ENCODE peak calls at places on chromosome 10, in seven cellular contexts. E is GM12892, O is HepG2, A is K562, J is SK-N-SH, P is GM12878, B is H1. R is an unnamed sample.

GRCh38 chr10:7365029-7365750 is 45.6 kb downstream of the SFMBT2 start:
- DNase-seq in B (no peak), J (no peak), E (no peak), O (no peak), P (no peak), A (no peak), R (no peak)

GRCh38 chr10:1115262-1115955 is 59.2 kb downstream of the WDR37 start:
- DNase-seq in E (no peak), P (no peak), O (no peak), A (no peak), J (no peak), B (no peak), R (no peak)

GRCh38 chr10:128130051-128130450 is 3.8 kb upstream of the MKI67 start:
- DNase-seq in E (no peak), P (no peak), A (no peak), O (peak), J (no peak), B (no peak), R (no peak)

GRCh38 chr10:131898061-131898460 is 2.7 kb upstream of the PPP2R2D start:
- DNase-seq in J (no peak), E (no peak), B (no peak), O (no peak), P (no peak), A (no peak), R (no peak)

GRCh38 chr10:47311193-47311899 is 10.9 kb upstream of the GDF2 start:
- DNase-seq in J (no peak), O (no peak), P (no peak), B (no peak), A (peak), E (no peak), R (no peak)

GRCh38 chr10:132516771-132517725 is 20.5 kb upstream of the INPP5A start:
- DNase-seq in O (peak), A (peak), B (peak), E (no peak), J (peak), P (no peak), R (no peak)

GRCh38 chr10:81848931-81849330 is 26.1 kb upstream of the NRG3 start:
- DNase-seq in P (no peak), A (no peak), E (no peak), J (no peak), B (no peak), O (no peak), R (no peak)

GRCh38 chr10:21265622-21266021 is 259.9 kb downstream of the SKIDA1 start:
- DNase-seq in P (no peak), O (peak), A (no peak), B (no peak), J (no peak), E (no peak), R (no peak)

GRCh38 chr10:31620236-31621151 is 301.5 kb downstream of the ZEB1 start:
- DNase-seq in P (no peak), E (no peak), J (no peak), A (peak), B (peak), O (no peak), R (no peak)

GRCh38 chr10:97081621-97082235 is 104.0 kb downstream of the SLIT1 start:
- DNase-seq in J (no peak), P (no peak), E (peak), O (peak), B (peak), A (peak), R (peak)

GRCh38 chr10:132139526-132139925 is 47.2 kb upstream of the DPYSL4 start:
- DNase-seq in A (no peak), P (no peak), E (no peak), J (no peak), O (no peak), B (no peak), R (no peak)

GRCh38 chr10:8189458-8189857 is 135.0 kb downstream of the GATA3 start:
- DNase-seq in E (no peak), P (no peak), B (no peak), O (no peak), J (no peak), A (no peak), R (no peak)

GRCh38 chr10:58508316-58508715 is 4.4 kb upstream of the BICC1 start:
- DNase-seq in O (no peak), B (no peak), E (no peak), P (no peak), A (no peak), J (no peak), R (no peak)

GRCh38 chr10:82072124-82072523 is 197.1 kb downstream of the NRG3 start:
- DNase-seq in O (no peak), A (no peak), J (no peak), B (no peak), P (no peak), E (no peak), R (no peak)

GRCh38 chr10:36269222-36269621 is 627.1 kb upstream of the FZD8 start:
- DNase-seq in A (no peak), E (no peak), P (no peak), J (no peak), B (no peak), O (no peak), R (no peak)

GRCh38 chr10:28072573-28072972 is 73.7 kb upstream of the ODAD2 start:
- DNase-seq in J (no peak), A (no peak), O (no peak), E (no peak), P (no peak), B (no peak), R (no peak)

GRCh38 chr10:80154978-80155695 is 22.6 kb downstream of the PLAC9 start:
- DNase-seq in B (no peak), P (no peak), E (no peak), A (no peak), J (no peak), O (no peak), R (no peak)

GRCh38 chr10:95788830-95789229 is 32.9 kb downstream of the ENTPD1 start:
- DNase-seq in P (no peak), E (no peak), B (no peak), A (no peak), O (no peak), J (no peak), R (no peak)

GRCh38 chr10:116721048-116721897 is 21.1 kb downstream of the HSPA12A start:
- DNase-seq in O (peak), P (no peak), E (no peak), B (no peak), J (no peak), A (no peak), R (no peak)

GRCh38 chr10:73717564-73717963 is 19.7 kb upstream of the AGAP5 start:
- DNase-seq in O (no peak), A (no peak), J (no peak), P (peak), E (no peak), B (no peak), R (no peak)

GRCh38 chr10:132867801-132868644 is 74.3 kb downstream of the CFAP46 start:
- DNase-seq in A (no peak), E (no peak), J (no peak), B (no peak), O (no peak), P (no peak), R (no peak)

GRCh38 chr10:110378533-110379108 is 73.9 kb upstream of the SMNDC1 start:
- DNase-seq in J (no peak), B (no peak), O (no peak), A (peak), E (no peak), P (no peak), R (no peak)

DNA sequence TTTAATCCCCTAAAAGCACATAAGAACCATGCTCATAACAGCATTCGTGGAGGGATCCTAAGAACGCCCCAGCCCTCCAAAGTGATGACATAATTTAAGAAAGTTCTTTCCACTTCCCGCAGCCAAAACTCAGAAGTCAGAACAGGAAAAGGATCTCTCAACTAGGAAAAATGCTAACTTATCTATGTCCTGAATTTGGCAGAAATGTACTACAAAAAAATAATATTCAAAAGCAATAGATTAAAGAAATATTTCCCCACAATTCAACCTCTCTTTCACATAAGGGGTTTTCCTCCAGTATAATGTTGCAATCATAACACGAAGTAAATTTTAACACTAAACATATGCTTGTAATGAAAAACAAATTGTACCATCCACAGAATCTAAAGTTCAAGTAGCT is 23.0 kb downstream of the ASB13 start:
- DNase-seq in E (no peak), O (no peak), A (no peak), J (no peak), P (no peak), B (no peak), R (no peak)
- TF ChIP-seq POLR2AphosphoS5 in E (no peak), O (no peak), A (no peak), J (no peak), P (no peak), B (no peak), R (no peak)

GRCh38 chr10:50794490-50794889 is 54.8 kb downstream of the ASAH2B start:
- DNase-seq in O (no peak), E (no peak), J (no peak), A (no peak), P (no peak), B (no peak), R (no peak)

DNA sequence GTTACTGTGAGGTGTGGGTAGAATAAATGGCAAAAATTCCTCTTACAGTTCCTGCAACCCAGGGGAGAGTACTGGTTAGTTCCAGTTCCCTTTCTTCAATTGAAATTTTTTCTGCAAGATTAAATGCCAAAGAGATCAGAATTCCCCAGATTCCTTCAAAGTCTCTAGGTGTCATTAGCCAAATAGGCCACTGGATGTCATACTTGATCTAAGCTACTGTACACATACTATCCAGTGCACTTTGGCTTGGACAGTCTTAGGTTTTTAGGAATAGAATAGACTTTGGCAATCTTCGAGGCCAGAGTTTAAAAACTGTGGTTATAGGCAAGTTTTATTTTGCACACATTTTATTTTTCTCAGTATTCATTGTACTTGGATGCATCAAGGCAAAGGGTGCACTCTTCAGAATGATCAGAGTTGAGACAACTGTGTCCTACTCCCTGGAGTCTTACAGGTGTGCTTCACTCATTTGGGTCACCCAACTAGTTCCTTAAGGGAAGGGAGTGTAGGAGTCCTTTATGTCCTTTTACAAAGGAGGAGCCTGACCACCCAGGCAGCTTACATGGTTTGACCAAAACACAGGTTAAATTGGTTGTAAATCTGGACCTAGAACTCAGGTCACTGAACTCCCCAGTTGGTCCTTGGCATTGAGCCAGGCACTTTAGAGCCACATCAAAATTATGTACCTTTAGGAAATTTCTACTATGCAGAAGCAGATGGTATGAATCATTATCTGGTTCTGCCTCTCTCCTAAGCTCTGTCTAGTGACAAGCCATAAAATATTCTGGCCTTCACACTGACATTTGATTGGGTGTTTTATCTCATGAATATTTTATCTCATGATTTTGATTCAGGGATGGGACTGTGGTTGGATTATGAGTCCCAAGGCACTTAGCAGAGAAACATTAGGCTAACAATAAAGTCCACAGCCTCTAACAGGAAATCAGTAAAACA is 49.5 kb downstream of the ASAH2B start:
- DNase-seq in J (peak), P (no peak), E (no peak), A (peak), B (no peak), O (peak), R (no peak)
- TF ChIP-seq TAF1 in J (no peak), P (no peak), E (no peak), A (no peak), B (no peak), O (no peak), R (no peak)

DNA sequence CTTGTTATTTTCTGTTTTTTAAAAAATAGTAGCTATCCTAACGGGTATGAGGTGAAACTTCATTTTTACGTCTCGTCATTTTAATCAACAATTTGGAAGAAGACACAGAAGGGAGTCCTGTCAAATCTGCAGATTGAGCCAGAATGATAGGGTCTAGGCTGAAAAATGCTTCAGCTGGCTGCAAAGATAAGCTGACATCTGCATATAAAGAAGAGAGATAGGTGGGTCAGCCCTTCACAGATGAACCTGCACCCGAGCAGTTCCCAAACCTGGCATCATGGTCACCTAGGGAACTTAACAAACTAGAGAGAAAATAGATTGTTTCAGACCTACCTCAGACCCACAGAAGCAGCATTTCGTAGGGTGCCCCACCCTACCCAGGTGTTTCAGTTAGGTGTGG is 35.2 kb upstream of the BMPR1A start:
- DNase-seq in A (peak), P (no peak), O (no peak), E (no peak), J (no peak), B (no peak), R (no peak)
- TF ChIP-seq POLR2AphosphoS5 in A (peak), P (no peak), O (no peak), E (no peak), J (no peak), B (no peak), R (no peak)

DNA sequence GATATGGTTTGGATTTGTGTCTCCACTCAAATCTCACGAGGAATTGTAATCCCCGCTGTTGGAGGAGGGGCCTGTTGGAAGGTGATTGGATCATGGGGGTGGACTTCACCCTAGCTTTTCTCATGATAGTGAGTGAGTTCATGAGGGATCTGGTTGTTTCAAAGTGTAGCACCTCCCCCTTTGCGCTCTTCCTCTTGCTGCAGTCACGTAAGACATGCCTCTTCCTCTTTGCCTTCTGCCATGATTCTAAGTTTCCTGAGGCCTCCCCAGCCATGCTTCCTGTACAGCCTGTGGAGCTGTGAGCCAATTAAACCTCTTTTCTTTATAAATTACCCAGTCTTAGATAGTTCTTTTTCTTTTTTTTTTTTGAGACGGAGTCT is 17.1 kb downstream of the CDNF start:
- DNase-seq in J (no peak), B (no peak), O (no peak), A (no peak), P (no peak), E (no peak), R (no peak)
- TF ChIP-seq TAF1 in J (no peak), B (no peak), O (no peak), A (no peak), P (no peak), E (no peak), R (no peak)

DNA sequence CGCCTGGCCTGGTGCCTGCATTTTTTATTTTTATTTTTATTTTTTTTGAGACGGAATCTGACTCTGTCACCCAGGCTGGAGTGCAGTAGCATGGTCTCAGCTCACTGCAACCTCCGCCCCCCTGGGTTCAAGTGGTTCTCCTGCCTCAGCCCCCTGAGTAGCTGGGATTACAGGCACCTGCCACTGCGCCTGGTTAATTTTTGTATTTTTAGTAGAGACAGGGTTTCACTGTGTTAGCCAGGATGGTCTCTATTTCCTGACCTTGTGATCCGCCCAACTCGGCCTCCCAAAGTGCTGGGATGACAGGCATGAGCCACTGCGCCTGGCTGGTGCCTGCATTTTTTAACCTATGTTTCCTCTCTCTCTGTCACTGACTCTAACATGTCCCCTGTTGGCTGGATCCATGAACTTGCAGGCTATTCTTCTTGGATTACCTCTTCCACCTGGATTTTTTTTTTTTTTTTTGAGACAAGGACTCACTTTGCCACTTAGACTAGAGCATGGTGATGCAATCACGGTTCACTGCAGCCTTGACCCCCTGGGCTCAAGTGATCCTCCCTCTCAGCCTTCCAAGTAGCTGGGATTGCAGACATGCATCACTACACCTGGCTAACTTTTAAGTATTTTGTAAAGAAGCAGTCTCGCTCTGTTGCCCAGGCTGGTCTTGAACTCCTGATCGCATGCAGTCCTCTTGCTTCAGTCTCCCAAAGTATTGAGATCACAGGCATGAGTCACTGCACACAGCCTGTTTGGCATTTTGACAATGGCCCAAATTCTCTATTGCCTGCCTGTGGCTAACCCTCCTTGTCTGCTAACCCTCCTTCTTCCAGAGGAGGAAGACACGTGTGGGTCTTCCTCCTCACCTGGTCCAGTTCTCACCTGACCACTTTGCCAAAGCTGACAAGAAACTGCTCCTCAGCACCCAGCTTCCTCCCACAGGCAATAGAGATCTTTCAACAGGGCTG is 23.0 kb upstream of the PRPF18 start:
- DNase-seq in A (no peak), B (no peak), O (no peak), P (no peak), J (no peak), E (no peak), R (no peak)
- TF ChIP-seq POLR2AphosphoS5 in A (no peak), B (no peak), O (no peak), P (no peak), J (no peak), E (no peak), R (no peak)